ENCODE peak calls at places on chromosomes 5 and 9, in six cellular contexts. N is GM12892, W is A549, Y is H54, L is NB4, C is adrenal gland. G is an unnamed sample.

GRCh38 chr9:135711881-135712280 is 9.9 kb downstream of the KCNT1 start:
- DNase-seq in Y (no peak), N (no peak), W (no peak), C (no peak), L (no peak), G (no peak)

GRCh38 chr5:147737921-147738320 is 44.6 kb downstream of the JAKMIP2 start:
- DNase-seq in L (no peak), Y (no peak), W (no peak), N (no peak), C (no peak), G (no peak)

GRCh38 chr5:78912796-78913195 is 72.3 kb downstream of the ARSB start:
- DNase-seq in N (no peak), W (no peak), Y (no peak), C (no peak), L (no peak), G (no peak)

GRCh38 chr5:168946363-168946762 is 354.6 kb downstream of the SLIT3 start:
- DNase-seq in C (no peak), N (no peak), W (no peak), Y (no peak), L (peak; percentile 25), G (peak; percentile 18)

GRCh38 chr9:131585375-131585774 is 40.1 kb downstream of the PRRT1B start:
- DNase-seq in W (no peak), L (peak; percentile 94), N (no peak), C (no peak), Y (no peak), G (no peak)

GRCh38 chr9:33458444-33458843 is 11.1 kb upstream of the AQP3 start:
- DNase-seq in W (peak; percentile 55), C (no peak), N (no peak), Y (no peak), L (peak; percentile 63), G (no peak)

GRCh38 chr5:107418071-107418470 is 252.7 kb downstream of the EFNA5 start:
- DNase-seq in Y (no peak), N (no peak), C (no peak), W (no peak), L (no peak), G (no peak)

GRCh38 chr5:132459031-132459982 is 31.3 kb downstream of the IRF1 start:
- DNase-seq in N (no peak), L (peak; percentile 81), W (no peak), Y (no peak), C (no peak), G (peak; percentile 78)

GRCh38 chr5:76175051-76175666 is 92.0 kb downstream of the SV2C start:
- DNase-seq in Y (peak; percentile 84), W (peak; percentile 59), N (peak; percentile 46), L (peak; percentile 65), C (peak; percentile 66), G (peak; percentile 58)

GRCh38 chr9:72305102-72305546 is 59.9 kb downstream of the ZFAND5 start:
- DNase-seq in Y (peak; percentile 92), L (peak; percentile 89), C (peak; percentile 79), W (peak; percentile 99), N (peak; percentile 15), G (peak; percentile 61)

GRCh38 chr5:1652873-1653707 is 129.3 kb upstream of the LPCAT1 start:
- DNase-seq in N (no peak), Y (no peak), C (peak; percentile 23), L (peak; percentile 57), W (no peak), G (no peak)

GRCh38 chr9:16551692-16552091 is 318.8 kb downstream of the BNC2 start:
- DNase-seq in W (no peak), Y (no peak), C (no peak), N (no peak), L (no peak), G (no peak)

GRCh38 chr5:55415071-55415470 is 107.3 kb downstream of the MTREX start:
- DNase-seq in C (no peak), Y (no peak), N (no peak), W (no peak), L (no peak), G (no peak)

GRCh38 chr9:2625427-2625826 is 3.8 kb downstream of the VLDLR start:
- DNase-seq in N (no peak), Y (no peak), L (no peak), C (no peak), W (no peak), G (no peak)

GRCh38 chr9:2623866-2624682 is 2.5 kb downstream of the VLDLR start:
- DNase-seq in Y (no peak), C (no peak), L (peak; percentile 33), W (no peak), N (no peak), G (no peak)

GRCh38 chr9:2622361-2623045 is 916 bp downstream of the VLDLR start:
- DNase-seq in W (no peak), L (peak; percentile 69), N (peak; percentile 25), C (peak; percentile 28), Y (peak; percentile 30), G (no peak)

GRCh38 chr9:2621678-2622360 is at the start of gene VLDLR:
- DNase-seq in N (peak; percentile 31), C (peak; percentile 57), L (peak; percentile 81), W (peak; percentile 38), Y (peak; percentile 36), G (peak; percentile 21)

DNA sequence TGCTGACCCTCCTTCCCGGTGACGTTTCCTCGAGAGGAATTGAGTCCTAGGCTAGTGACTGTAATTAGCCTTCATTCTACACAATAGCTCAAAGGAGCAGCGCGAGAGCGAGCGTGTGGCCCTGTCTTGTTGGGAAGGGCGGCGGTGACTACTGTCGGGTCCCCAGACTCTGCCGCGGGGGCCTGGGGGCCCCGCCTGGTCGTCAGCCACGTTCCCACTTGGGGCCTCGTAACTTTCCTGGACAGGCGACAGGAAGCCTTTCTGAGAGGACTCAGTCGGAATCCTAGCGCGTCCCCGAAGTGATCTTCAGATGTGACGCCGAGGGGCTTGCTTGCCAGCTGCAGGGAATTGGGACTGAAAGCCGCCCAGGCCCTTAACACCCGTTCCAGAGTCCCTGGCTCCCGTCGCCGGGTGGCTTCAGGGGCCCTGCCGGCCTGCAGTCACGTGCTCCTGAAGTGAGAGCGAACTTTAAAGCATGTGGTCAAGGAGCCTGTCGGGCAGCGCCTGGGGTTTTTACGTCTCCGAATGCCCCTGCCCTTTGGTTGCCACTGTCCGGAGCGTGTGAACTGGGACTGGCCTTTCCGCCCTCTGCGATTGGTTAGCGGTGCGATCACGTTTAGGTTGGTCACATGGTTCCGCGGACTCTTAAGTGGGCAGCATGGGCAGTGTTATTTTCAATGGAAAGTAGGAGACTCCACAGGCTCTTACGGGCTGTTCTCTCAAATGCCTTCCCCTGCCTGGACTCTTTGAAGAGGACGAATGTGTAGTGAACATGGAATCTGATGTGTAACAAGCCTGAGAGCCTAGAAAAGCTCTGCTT is 1.7 kb downstream of the VLDLR start:
- DNase-seq in C (peak; percentile 75), Y (no peak), L (peak; percentile 20), N (no peak), W (peak; percentile 89), G (no peak)
- TF ChIP-seq POLR2A in C (peak; percentile 80), Y (no peak), L (no peak), N (no peak), W (peak; percentile 18), G (no peak)

DNA sequence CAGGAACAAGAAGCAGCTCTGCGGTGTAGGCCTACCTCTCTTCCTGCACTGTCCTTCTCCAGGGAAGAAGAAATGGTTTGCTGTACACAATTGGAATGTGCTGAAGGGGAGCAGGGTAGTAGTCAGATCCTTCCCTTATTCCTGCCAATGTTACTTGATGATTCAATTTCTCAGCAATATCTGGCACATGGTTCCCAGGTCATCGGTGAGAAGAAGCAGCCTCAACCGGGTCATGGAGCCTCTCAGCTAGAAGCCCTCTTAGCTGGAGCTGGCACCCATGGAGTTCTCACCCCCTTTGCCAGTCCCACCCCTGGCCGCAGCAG is 36.9 kb downstream of the ACTBL2 start:
- DNase-seq in N (no peak), W (no peak), Y (no peak), C (no peak), L (no peak), G (no peak)
- TF ChIP-seq POLR2A in N (no peak), W (no peak), Y (no peak), C (no peak), L (no peak), G (no peak)

GRCh38 chr9:74277532-74277931 is 219.6 kb upstream of the RORB start:
- DNase-seq in N (peak; percentile 10), Y (no peak), L (no peak), W (no peak), C (no peak), G (no peak)

GRCh38 chr9:74281674-74282073 is 215.5 kb upstream of the RORB start:
- DNase-seq in W (peak; percentile 28), L (peak; percentile 4), C (no peak), Y (no peak), N (no peak), G (peak; percentile 2)

DNA sequence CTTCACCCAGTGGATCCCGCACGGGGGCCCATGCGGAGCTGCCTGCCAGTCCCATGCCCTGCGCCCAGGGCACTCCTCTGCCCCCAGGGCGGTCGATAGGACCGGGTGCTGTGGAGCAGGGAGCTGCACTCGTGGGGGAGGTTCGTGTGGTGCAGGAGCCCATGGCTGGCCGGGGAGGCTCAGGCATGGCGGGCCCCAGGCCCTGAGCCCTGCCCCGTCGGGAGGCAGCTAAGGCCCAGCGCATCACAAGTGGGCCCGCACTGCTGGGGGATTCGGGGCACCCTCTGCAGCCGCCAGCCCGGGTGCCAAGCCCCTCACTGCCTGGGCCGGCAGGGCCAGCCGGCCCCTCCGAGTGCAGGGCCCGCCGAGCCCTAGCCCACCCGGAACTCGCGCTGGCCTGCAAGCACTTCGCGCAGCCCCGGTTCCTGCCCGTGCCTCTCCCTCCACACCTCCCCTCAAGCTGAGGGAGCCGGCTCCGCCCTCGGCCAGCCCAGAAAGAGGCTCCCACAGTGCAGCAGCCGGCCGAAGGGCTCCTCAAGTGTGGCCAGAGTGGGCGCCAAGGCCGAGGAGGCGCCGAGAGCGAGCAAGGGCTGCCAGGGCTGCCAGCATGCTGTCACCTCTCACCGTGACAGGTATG is 221.1 kb upstream of the RORB start:
- DNase-seq in Y (no peak), L (no peak), N (no peak), C (no peak), W (no peak), G (no peak)
- TF ChIP-seq POLR2A in Y (no peak), L (no peak), N (no peak), C (no peak), W (no peak), G (no peak)

GRCh38 chr5:140325486-140325885 is 20.9 kb downstream of the HBEGF start:
- DNase-seq in W (no peak), Y (no peak), N (no peak), L (no peak), C (no peak), G (no peak)

GRCh38 chr5:140321796-140322195 is 18.9 kb upstream of the PFDN1 start:
- DNase-seq in C (peak; percentile 72), N (no peak), W (no peak), L (peak; percentile 85), Y (no peak), G (no peak)

GRCh38 chr5:140324834-140325195 is 21.6 kb downstream of the HBEGF start:
- DNase-seq in C (no peak), N (no peak), Y (no peak), L (no peak), W (no peak), G (no peak)

GRCh38 chr5:140324041-140324833 is 21.3 kb upstream of the PFDN1 start:
- DNase-seq in C (no peak), L (peak; percentile 58), Y (no peak), W (no peak), N (no peak), G (no peak)

GRCh38 chr5:140322751-140323731 is 20.1 kb upstream of the PFDN1 start:
- DNase-seq in W (peak; percentile 47), L (no peak), N (no peak), C (peak; percentile 62), Y (peak; percentile 76), G (no peak)
- TF ChIP-seq POLR2A in W (no peak), L (no peak), N (no peak), C (no peak), Y (peak; percentile 38), G (no peak)